ENCODE peak calls at places on chromosomes 1 and 21, in ten cellular contexts. U is BE2C, O is NCI-H1092, M is erythroblast, G is vagina, K is B cell, C is pancreas, W is MM.1S, S is NT2/D1, D is RWPE1. Z is an unnamed sample.

GRCh38 chr1:31767225-31767624 is 3.1 kb upstream of the ADGRB2 start:
- DNase-seq in G (no peak), U (no peak), M (no peak), S (no peak), W (no peak), K (no peak), O (no peak), C (no peak), D (no peak), Z (no peak)

GRCh38 chr1:228490120-228491078 is 3.2 kb downstream of the RNF187 start:
- DNase-seq in M (peak; percentile 85), O (peak; percentile 96), G (no peak), W (no peak), D (no peak), C (no peak), K (no peak), U (no peak), S (no peak), Z (no peak)

GRCh38 chr21:45429221-45430164 is 24.5 kb downstream of the COL18A1 start:
- DNase-seq in U (no peak), K (no peak), M (no peak), S (no peak), W (no peak), G (no peak), D (no peak), O (no peak), C (no peak), Z (peak; percentile 69)

GRCh38 chr1:55244476-55245109 is 29.4 kb upstream of the USP24 start:
- DNase-seq in K (peak; percentile 12), S (no peak), W (no peak), G (no peak), D (no peak), O (no peak), U (no peak), M (peak; percentile 25), C (no peak), Z (no peak)

GRCh38 chr1:31522556-31522845 is 53.8 kb upstream of the TINAGL1 start:
- DNase-seq in K (no peak), D (no peak), M (no peak), O (no peak), G (no peak), S (no peak), C (no peak), W (no peak), U (no peak), Z (no peak)

GRCh38 chr1:175376194-175376593 is 183.6 kb upstream of the KIAA0040 start:
- DNase-seq in U (no peak), O (peak; percentile 16), C (no peak), M (peak; percentile 71), D (peak; percentile 29), W (peak; percentile 53), K (no peak), G (no peak), S (no peak), Z (no peak)

GRCh38 chr1:207920481-207921050 is 9.6 kb upstream of the CD34 start:
- DNase-seq in W (no peak), G (no peak), M (no peak), C (no peak), K (no peak), O (no peak), D (no peak), S (no peak), U (no peak), Z (no peak)

GRCh38 chr1:97904528-97904927 is 16.3 kb downstream of the DPYD start:
- DNase-seq in C (no peak), K (no peak), M (no peak), S (no peak), W (no peak), D (peak; percentile 18), U (no peak), G (no peak), O (no peak), Z (no peak)

GRCh38 chr1:16152521-16153087 is 3.3 kb downstream of the EPHA2 start:
- DNase-seq in K (no peak), O (no peak), C (no peak), W (no peak), S (no peak), U (no peak), M (no peak), D (no peak), G (no peak), Z (peak; percentile 88)

GRCh38 chr1:222880586-222880985 is 65.7 kb downstream of the DISP1 start:
- DNase-seq in G (no peak), S (no peak), C (no peak), M (no peak), D (peak; percentile 18), K (no peak), U (no peak), W (no peak), O (no peak), Z (no peak)

GRCh38 chr1:113142791-113143190 is 69.8 kb downstream of the LRIG2 start:
- DNase-seq in C (no peak), M (no peak), U (no peak), D (no peak), W (peak; percentile 64), S (no peak), O (no peak), G (no peak), K (no peak), Z (no peak)

GRCh38 chr1:231933711-231934626 is 307.4 kb downstream of the DISC1 start:
- DNase-seq in M (no peak), W (no peak), D (no peak), G (no peak), C (no peak), O (no peak), K (no peak), U (no peak), S (no peak), Z (no peak)

GRCh38 chr1:174744886-174745285 is 254.9 kb upstream of the CACYBP start:
- DNase-seq in U (no peak), K (no peak), M (no peak), S (no peak), G (no peak), D (no peak), O (no peak), W (no peak), C (no peak), Z (no peak)

GRCh38 chr1:180167721-180168467 is 13.2 kb downstream of the QSOX1 start:
- DNase-seq in O (no peak), W (no peak), S (peak; percentile 57), G (no peak), M (no peak), C (peak; percentile 91), U (no peak), D (peak; percentile 93), K (no peak), Z (peak; percentile 87)

GRCh38 chr1:241485554-241485992 is 34.0 kb downstream of the FH start:
- DNase-seq in K (no peak), G (no peak), D (peak; percentile 19), U (no peak), M (peak; percentile 46), W (peak; percentile 19), O (peak; percentile 23), S (peak; percentile 35), C (no peak), Z (no peak)

GRCh38 chr1:63323866-63324778 is 1.8 kb downstream of the FOXD3 start:
- DNase-seq in W (no peak), K (no peak), C (no peak), O (no peak), S (no peak), U (no peak), M (peak; percentile 9), G (no peak), D (no peak), Z (no peak)

GRCh38 chr1:88175631-88176226 is 508.3 kb upstream of the PKN2 start:
- DNase-seq in O (no peak), K (no peak), D (no peak), C (peak; percentile 61), G (no peak), U (no peak), W (no peak), M (no peak), S (no peak), Z (no peak)

GRCh38 chr1:11700655-11701467 is 9.4 kb downstream of the DRAXIN start:
- DNase-seq in S (no peak), C (no peak), W (no peak), K (no peak), M (no peak), G (no peak), U (peak; percentile 46), D (no peak), O (no peak), Z (no peak)

GRCh38 chr1:98119793-98120192 is 199.0 kb upstream of the DPYD start:
- DNase-seq in D (peak; percentile 25), W (peak; percentile 8), O (peak; percentile 45), K (no peak), S (peak; percentile 9), G (no peak), M (no peak), U (peak; percentile 65), C (peak; percentile 9), Z (no peak)

GRCh38 chr21:43294194-43294902 is 125.5 kb downstream of the CRYAA start:
- DNase-seq in W (no peak), S (no peak), U (peak; percentile 2), M (no peak), C (no peak), K (no peak), D (no peak), G (no peak), O (no peak), Z (peak; percentile 26)

GRCh38 chr1:203402609-203403337 is 51.9 kb upstream of the FMOD start:
- DNase-seq in W (no peak), C (no peak), M (no peak), D (peak; percentile 73), S (no peak), O (no peak), K (no peak), G (peak; percentile 86), U (no peak), Z (no peak)

GRCh38 chr1:23548704-23549143 is 10.6 kb downstream of the ID3 start:
- DNase-seq in D (no peak), O (no peak), S (no peak), U (peak; percentile 39), W (no peak), G (no peak), C (no peak), K (no peak), M (no peak), Z (peak; percentile 93)

GRCh38 chr1:221344693-221345092 is 397.2 kb downstream of the DUSP10 start:
- DNase-seq in S (no peak), O (no peak), M (no peak), G (no peak), C (no peak), K (no peak), U (no peak), D (peak; percentile 35), W (no peak), Z (no peak)

Z was measured in kidney.